ENCODE peak calls at places on chromosomes 16 and 17, in five cellular contexts. One of them, this sample, is unnamed.

GRCh38 chr17:61478790-61479492 is 26.7 kb downstream of the TBX4 start:
- DNase-seq in Panc1: no peak
- DNase-seq in prostate gland: no peak
- DNase-seq in SK-N-SH: no peak
- DNase-seq in H1: peak; percentile 53
- DNase-seq in this sample: no peak

GRCh38 chr17:10290046-10290445 is 82.8 kb downstream of the MYH13 start:
- DNase-seq in SK-N-SH: no peak
- DNase-seq in H1: no peak
- DNase-seq in prostate gland: no peak
- DNase-seq in Panc1: no peak
- DNase-seq in this sample: no peak

GRCh38 chr16:67034478-67034877 is 5.5 kb downstream of the CBFB start:
- DNase-seq in SK-N-SH: no peak
- DNase-seq in prostate gland: no peak
- DNase-seq in Panc1: no peak
- DNase-seq in H1: peak; percentile 17
- DNase-seq in this sample: no peak

GRCh38 chr16:2341456-2342447 is 1.2 kb upstream of the ABCA3 start:
- DNase-seq in prostate gland: no peak
- DNase-seq in Panc1: no peak
- DNase-seq in SK-N-SH: no peak
- DNase-seq in H1: peak; percentile 59
- DNase-seq in this sample: no peak

GRCh38 chr17:43755389-43755875 is 3.2 kb downstream of the SOST start:
- DNase-seq in SK-N-SH: no peak
- DNase-seq in Panc1: no peak
- DNase-seq in H1: peak; percentile 82
- DNase-seq in prostate gland: no peak
- DNase-seq in this sample: peak; percentile 89

GRCh38 chr16:75058815-75059214 is 57.8 kb downstream of the LDHD start:
- DNase-seq in H1: no peak
- DNase-seq in SK-N-SH: no peak
- DNase-seq in prostate gland: no peak
- DNase-seq in Panc1: no peak
- DNase-seq in this sample: no peak

GRCh38 chr17:63772801-63773271 is 561 bp downstream of the CCDC47 start:
- DNase-seq in H1: no peak
- DNase-seq in Panc1: no peak
- DNase-seq in SK-N-SH: peak; percentile 19
- DNase-seq in prostate gland: peak; percentile 9
- DNase-seq in this sample: no peak

GRCh38 chr16:48117217-48118105 is 38.3 kb downstream of the ABCC12 start:
- DNase-seq in prostate gland: no peak
- DNase-seq in H1: peak; percentile 97
- DNase-seq in Panc1: no peak
- DNase-seq in SK-N-SH: peak; percentile 92
- DNase-seq in this sample: no peak

GRCh38 chr17:31687505-31688126 is 171.4 kb downstream of the COPRS start:
- DNase-seq in H1: no peak
- DNase-seq in Panc1: no peak
- DNase-seq in SK-N-SH: no peak
- DNase-seq in prostate gland: no peak
- DNase-seq in this sample: no peak

GRCh38 chr16:56851671-56852400 is 13.2 kb upstream of the SLC12A3 start:
- DNase-seq in Panc1: no peak
- DNase-seq in SK-N-SH: no peak
- DNase-seq in prostate gland: no peak
- DNase-seq in H1: no peak
- DNase-seq in this sample: no peak

GRCh38 chr17:46115687-46116086 is 77.5 kb downstream of the KANSL1 start:
- DNase-seq in Panc1: no peak
- DNase-seq in SK-N-SH: no peak
- DNase-seq in prostate gland: no peak
- DNase-seq in H1: no peak
- DNase-seq in this sample: no peak

GRCh38 chr17:8160741-8161221 is 2.0 kb downstream of the VAMP2 start:
- DNase-seq in SK-N-SH: no peak
- DNase-seq in Panc1: no peak
- DNase-seq in H1: no peak
- DNase-seq in prostate gland: no peak
- DNase-seq in this sample: no peak

GRCh38 chr16:649646-650045 is 481 bp downstream of the WDR90 start:
- DNase-seq in prostate gland: no peak
- DNase-seq in H1: no peak
- DNase-seq in Panc1: no peak
- DNase-seq in SK-N-SH: peak; percentile 74
- DNase-seq in this sample: no peak

GRCh38 chr17:76530489-76530814 is 7.1 kb downstream of the CYGB start:
- DNase-seq in H1: no peak
- DNase-seq in SK-N-SH: peak; percentile 64
- DNase-seq in Panc1: no peak
- DNase-seq in prostate gland: no peak
- DNase-seq in this sample: no peak

GRCh38 chr16:2912330-2913199 is 834 bp downstream of the FLYWCH1 start:
- DNase-seq in Panc1: no peak
- DNase-seq in H1: no peak
- DNase-seq in SK-N-SH: peak; percentile 47
- DNase-seq in prostate gland: no peak
- DNase-seq in this sample: peak; percentile 88

GRCh38 chr17:68516732-68517131 is 4.5 kb downstream of the PRKAR1A start:
- DNase-seq in H1: no peak
- DNase-seq in Panc1: no peak
- DNase-seq in prostate gland: no peak
- DNase-seq in SK-N-SH: no peak
- DNase-seq in this sample: no peak

GRCh38 chr16:67678354-67679023 is 11.9 kb downstream of the C16orf86 start:
- DNase-seq in Panc1: no peak
- DNase-seq in prostate gland: peak; percentile 55
- DNase-seq in SK-N-SH: no peak
- DNase-seq in H1: no peak
- DNase-seq in this sample: no peak

GRCh38 chr17:49787932-49788442 is 494 bp upstream of the KAT7 start:
- DNase-seq in prostate gland: no peak
- DNase-seq in SK-N-SH: peak; percentile 21
- DNase-seq in Panc1: no peak
- DNase-seq in H1: peak; percentile 52
- DNase-seq in this sample: peak; percentile 23

GRCh38 chr16:15576960-15577958 is 65.7 kb downstream of the MARF1 start:
- DNase-seq in H1: no peak
- DNase-seq in Panc1: no peak
- DNase-seq in SK-N-SH: no peak
- DNase-seq in prostate gland: peak; percentile 65
- DNase-seq in this sample: no peak

GRCh38 chr17:4583796-4584124 is 569 bp upstream of the SMTNL2 start:
- DNase-seq in H1: peak; percentile 74
- DNase-seq in SK-N-SH: peak; percentile 79
- DNase-seq in Panc1: no peak
- DNase-seq in prostate gland: no peak
- DNase-seq in this sample: no peak

GRCh38 chr17:27873211-27873610 is 20.0 kb downstream of the LYRM9 start:
- DNase-seq in prostate gland: no peak
- DNase-seq in Panc1: no peak
- DNase-seq in H1: no peak
- DNase-seq in SK-N-SH: no peak
- DNase-seq in this sample: no peak

GRCh38 chr16:1991135-1991551 is 1.4 kb downstream of the SYNGR3 start:
- DNase-seq in H1: peak; percentile 61
- DNase-seq in Panc1: no peak
- DNase-seq in prostate gland: no peak
- DNase-seq in SK-N-SH: no peak
- DNase-seq in this sample: peak; percentile 38

GRCh38 chr16:813204-813915 is 12.8 kb upstream of the GNG13 start:
- DNase-seq in prostate gland: no peak
- DNase-seq in H1: peak; percentile 91
- DNase-seq in SK-N-SH: peak; percentile 92
- DNase-seq in Panc1: no peak
- DNase-seq in this sample: no peak

GRCh38 chr17:48757524-48757961 is 29.0 kb upstream of the HOXB13 start:
- DNase-seq in Panc1: no peak
- DNase-seq in SK-N-SH: no peak
- DNase-seq in H1: no peak
- DNase-seq in prostate gland: no peak
- DNase-seq in this sample: no peak

GRCh38 chr16:642189-643049 is 791 bp downstream of the MCRIP2 start:
- DNase-seq in H1: peak; percentile 73
- DNase-seq in SK-N-SH: peak; percentile 70
- DNase-seq in Panc1: no peak
- DNase-seq in prostate gland: peak; percentile 44
- DNase-seq in this sample: peak; percentile 95

GRCh38 chr17:32124985-32125847 is 17.1 kb upstream of the RHOT1 start:
- DNase-seq in prostate gland: no peak
- DNase-seq in Panc1: no peak
- DNase-seq in H1: no peak
- DNase-seq in SK-N-SH: peak; percentile 60
- DNase-seq in this sample: no peak

GRCh38 chr16:67268136-67268579 is 11.2 kb upstream of the PLEKHG4 start:
- DNase-seq in prostate gland: no peak
- DNase-seq in SK-N-SH: no peak
- DNase-seq in H1: no peak
- DNase-seq in Panc1: no peak
- DNase-seq in this sample: no peak

GRCh38 chr17:15659236-15659635 is 24.9 kb downstream of the TRIM16 start:
- DNase-seq in SK-N-SH: no peak
- DNase-seq in prostate gland: no peak
- DNase-seq in H1: no peak
- DNase-seq in Panc1: no peak
- DNase-seq in this sample: no peak

GRCh38 chr17:45942284-45942683 is 47.9 kb downstream of the MAPT start:
- DNase-seq in SK-N-SH: peak; percentile 54
- DNase-seq in H1: no peak
- DNase-seq in Panc1: no peak
- DNase-seq in prostate gland: peak; percentile 41
- DNase-seq in this sample: peak; percentile 32

GRCh38 chr17:29145289-29146058 is 34.7 kb downstream of the MYO18A start:
- DNase-seq in H1: no peak
- DNase-seq in prostate gland: peak; percentile 54
- DNase-seq in Panc1: no peak
- DNase-seq in SK-N-SH: peak; percentile 66
- DNase-seq in this sample: no peak

GRCh38 chr16:85650864-85651811 is 37.6 kb downstream of the GINS2 start:
- DNase-seq in Panc1: no peak
- DNase-seq in H1: no peak
- DNase-seq in prostate gland: no peak
- DNase-seq in SK-N-SH: peak; percentile 86
- DNase-seq in this sample: peak; percentile 90

GRCh38 chr16:56626685-56627084 is 1.1 kb downstream of the MT1E start:
- DNase-seq in H1: no peak
- DNase-seq in SK-N-SH: no peak
- DNase-seq in Panc1: no peak
- DNase-seq in prostate gland: no peak
- DNase-seq in this sample: no peak

GRCh38 chr16:69123894-69124293 is 8.5 kb downstream of the CHTF8 start:
- DNase-seq in H1: no peak
- DNase-seq in SK-N-SH: peak; percentile 65
- DNase-seq in prostate gland: no peak
- DNase-seq in Panc1: no peak
- DNase-seq in this sample: peak; percentile 41

GRCh38 chr16:79042886-79043285 is 557.7 kb downstream of the MAF start:
- DNase-seq in prostate gland: no peak
- DNase-seq in Panc1: no peak
- DNase-seq in SK-N-SH: no peak
- DNase-seq in H1: no peak
- DNase-seq in this sample: no peak

GRCh38 chr17:68910256-68910705 is 44.9 kb downstream of the ABCA8 start:
- DNase-seq in Panc1: no peak
- DNase-seq in SK-N-SH: no peak
- DNase-seq in prostate gland: no peak
- DNase-seq in H1: no peak
- DNase-seq in this sample: no peak

GRCh38 chr16:26177438-26177837 is 485.7 kb downstream of the HS3ST4 start:
- DNase-seq in prostate gland: no peak
- DNase-seq in H1: no peak
- DNase-seq in SK-N-SH: no peak
- DNase-seq in Panc1: no peak
- DNase-seq in this sample: no peak
- H3K4me1 ChIP-seq in prostate gland: no peaks in the 10 kb centered on the region
- H3K4me1 ChIP-seq in H1: peaks cover 12% of the 10 kb centered on the region
- H3K4me1 ChIP-seq in SK-N-SH: no peaks in the 10 kb centered on the region
- H3K4me1 ChIP-seq in Panc1: no peaks in the 10 kb centered on the region
- H3K4me1 ChIP-seq in this sample: no peaks in the 10 kb centered on the region

GRCh38 chr17:36601303-36602029 is at the start of gene MRM1:
- DNase-seq in H1: peak; percentile 93
- DNase-seq in SK-N-SH: peak; percentile 98
- DNase-seq in Panc1: no peak
- DNase-seq in prostate gland: peak; percentile 88
- DNase-seq in this sample: peak; percentile 96

GRCh38 chr17:36602030-36602737 is 801 bp downstream of the MRM1 start:
- DNase-seq in H1: peak; percentile 65
- DNase-seq in Panc1: no peak
- DNase-seq in SK-N-SH: no peak
- DNase-seq in prostate gland: no peak
- DNase-seq in this sample: no peak

GRCh38 chr17:36600936-36601302 is 464 bp upstream of the MRM1 start:
- DNase-seq in Panc1: no peak
- DNase-seq in H1: no peak
- DNase-seq in SK-N-SH: no peak
- DNase-seq in prostate gland: no peak
- DNase-seq in this sample: no peak

GRCh38 chr17:36600477-36600876 is 906 bp upstream of the MRM1 start:
- DNase-seq in H1: no peak
- DNase-seq in prostate gland: no peak
- DNase-seq in SK-N-SH: no peak
- DNase-seq in Panc1: no peak
- DNase-seq in this sample: no peak

GRCh38 chr17:36602924-36603384 is 1.6 kb downstream of the MRM1 start:
- DNase-seq in prostate gland: no peak
- DNase-seq in SK-N-SH: peak; percentile 88
- DNase-seq in H1: peak; percentile 79
- DNase-seq in Panc1: peak; percentile 56
- DNase-seq in this sample: no peak
- TF ChIP-seq POLR2AphosphoS5 in prostate gland: no peak
- TF ChIP-seq POLR2AphosphoS5 in SK-N-SH: no peak
- TF ChIP-seq POLR2AphosphoS5 in H1: no peak
- TF ChIP-seq POLR2AphosphoS5 in Panc1: no peak
- TF ChIP-seq POLR2AphosphoS5 in this sample: no peak

GRCh38 chr16:17302213-17302612 is 168.5 kb downstream of the XYLT1 start:
- DNase-seq in prostate gland: no peak
- DNase-seq in Panc1: no peak
- DNase-seq in H1: no peak
- DNase-seq in SK-N-SH: no peak
- DNase-seq in this sample: no peak
- H3K27ac ChIP-seq in prostate gland: peak overlapping the region; percentile 86
- H3K27ac ChIP-seq in Panc1: no peak overlapping the region
- H3K27ac ChIP-seq in H1: no peak overlapping the region
- H3K27ac ChIP-seq in SK-N-SH: no peak overlapping the region
- H3K27ac ChIP-seq in this sample: no peak overlapping the region

GRCh38 chr16:19523184-19523558 is 571 bp upstream of the CCP110 start:
- DNase-seq in prostate gland: no peak
- DNase-seq in Panc1: no peak
- DNase-seq in H1: no peak
- DNase-seq in SK-N-SH: no peak
- DNase-seq in this sample: no peak
- H3K4me1 ChIP-seq in prostate gland: peaks cover 5% of the 10 kb centered on the region
- H3K4me1 ChIP-seq in Panc1: peaks cover 29% of the 10 kb centered on the region
- H3K4me1 ChIP-seq in H1: peaks cover 7% of the 10 kb centered on the region
- H3K4me1 ChIP-seq in SK-N-SH: peaks cover 23% of the 10 kb centered on the region
- H3K4me1 ChIP-seq in this sample: peaks cover 63% of the 10 kb centered on the region

This sample was measured in upper lobe of left lung.